ENCODE peak calls at places on chromosomes 12 and 14, in nine cellular contexts. One of them, this sample, is unnamed.
A peak's percentile ranks its signal among the peaks of the same experiment; 100 is the strongest.

GRCh38 chr14:20969336-20969735 is 14.0 kb downstream of the RNASE2 start:
- DNase-seq in H9: no peak
- DNase-seq in transverse colon: no peak
- DNase-seq in testis: no peak
- DNase-seq in fibroblast of lung: no peak
- DNase-seq in CD8-positive, alpha-beta memory T cell: no peak
- DNase-seq in PC-3: no peak
- DNase-seq in left ventricle myocardium inferior: no peak
- DNase-seq in spleen: no peak
- DNase-seq in this sample: no peak

GRCh38 chr12:68291396-68292036 is 38.1 kb upstream of the IL22 start:
- DNase-seq in transverse colon: no peak
- DNase-seq in testis: no peak
- DNase-seq in left ventricle myocardium inferior: no peak
- DNase-seq in fibroblast of lung: no peak
- DNase-seq in CD8-positive, alpha-beta memory T cell: no peak
- DNase-seq in spleen: no peak
- DNase-seq in PC-3: peak; percentile 28
- DNase-seq in H9: no peak
- DNase-seq in this sample: no peak

GRCh38 chr12:53754633-53755261 is 3.0 kb upstream of the CISTR start:
- DNase-seq in spleen: no peak
- DNase-seq in left ventricle myocardium inferior: no peak
- DNase-seq in H9: no peak
- DNase-seq in transverse colon: no peak
- DNase-seq in fibroblast of lung: peak; percentile 47
- DNase-seq in PC-3: peak; percentile 46
- DNase-seq in testis: no peak
- DNase-seq in CD8-positive, alpha-beta memory T cell: no peak
- DNase-seq in this sample: no peak

GRCh38 chr12:127485528-127485927 is 781.4 kb upstream of the TMEM132C start:
- DNase-seq in fibroblast of lung: peak; percentile 91
- DNase-seq in transverse colon: peak; percentile 13
- DNase-seq in CD8-positive, alpha-beta memory T cell: no peak
- DNase-seq in testis: no peak
- DNase-seq in left ventricle myocardium inferior: no peak
- DNase-seq in PC-3: peak; percentile 98
- DNase-seq in H9: no peak
- DNase-seq in spleen: no peak
- DNase-seq in this sample: peak; percentile 95

GRCh38 chr12:65362231-65362630 is 83.7 kb downstream of the MSRB3 start:
- DNase-seq in H9: no peak
- DNase-seq in testis: no peak
- DNase-seq in spleen: no peak
- DNase-seq in CD8-positive, alpha-beta memory T cell: no peak
- DNase-seq in fibroblast of lung: peak; percentile 33
- DNase-seq in transverse colon: no peak
- DNase-seq in PC-3: no peak
- DNase-seq in left ventricle myocardium inferior: no peak
- DNase-seq in this sample: no peak

GRCh38 chr12:34292736-34293625 is 270.7 kb downstream of the ALG10 start:
- DNase-seq in H9: no peak
- DNase-seq in CD8-positive, alpha-beta memory T cell: no peak
- DNase-seq in left ventricle myocardium inferior: peak; percentile 5
- DNase-seq in PC-3: peak; percentile 32
- DNase-seq in fibroblast of lung: no peak
- DNase-seq in transverse colon: peak; percentile 1
- DNase-seq in testis: no peak
- DNase-seq in spleen: peak; percentile 47
- DNase-seq in this sample: no peak

GRCh38 chr14:70093156-70093555 is 95.6 kb downstream of the SLC8A3 start:
- DNase-seq in transverse colon: no peak
- DNase-seq in H9: no peak
- DNase-seq in fibroblast of lung: no peak
- DNase-seq in PC-3: no peak
- DNase-seq in testis: no peak
- DNase-seq in spleen: no peak
- DNase-seq in CD8-positive, alpha-beta memory T cell: no peak
- DNase-seq in left ventricle myocardium inferior: no peak
- DNase-seq in this sample: no peak

GRCh38 chr14:69850086-69850735 is 29.0 kb upstream of the SMOC1 start:
- DNase-seq in testis: peak; percentile 23
- DNase-seq in transverse colon: no peak
- DNase-seq in spleen: no peak
- DNase-seq in fibroblast of lung: peak; percentile 8
- DNase-seq in H9: peak; percentile 50
- DNase-seq in PC-3: no peak
- DNase-seq in CD8-positive, alpha-beta memory T cell: no peak
- DNase-seq in left ventricle myocardium inferior: no peak
- DNase-seq in this sample: no peak

GRCh38 chr12:14408208-14408607 is 42.7 kb downstream of the ATF7IP start:
- DNase-seq in spleen: no peak
- DNase-seq in transverse colon: no peak
- DNase-seq in left ventricle myocardium inferior: no peak
- DNase-seq in H9: no peak
- DNase-seq in PC-3: peak; percentile 15
- DNase-seq in fibroblast of lung: peak; percentile 63
- DNase-seq in CD8-positive, alpha-beta memory T cell: no peak
- DNase-seq in testis: no peak
- DNase-seq in this sample: no peak

GRCh38 chr12:108825205-108825950 is 32.0 kb downstream of the SSH1 start:
- DNase-seq in testis: no peak
- DNase-seq in CD8-positive, alpha-beta memory T cell: no peak
- DNase-seq in H9: no peak
- DNase-seq in transverse colon: no peak
- DNase-seq in left ventricle myocardium inferior: no peak
- DNase-seq in fibroblast of lung: peak; percentile 79
- DNase-seq in PC-3: no peak
- DNase-seq in spleen: no peak
- DNase-seq in this sample: no peak

GRCh38 chr12:108827941-108828340 is 29.4 kb downstream of the SSH1 start:
- DNase-seq in H9: no peak
- DNase-seq in spleen: peak; percentile 65
- DNase-seq in CD8-positive, alpha-beta memory T cell: no peak
- DNase-seq in PC-3: no peak
- DNase-seq in left ventricle myocardium inferior: no peak
- DNase-seq in fibroblast of lung: peak; percentile 25
- DNase-seq in transverse colon: no peak
- DNase-seq in testis: no peak
- DNase-seq in this sample: no peak

GRCh38 chr12:108826115-108826806 is 31.1 kb downstream of the SSH1 start:
- DNase-seq in H9: no peak
- DNase-seq in PC-3: no peak
- DNase-seq in spleen: peak; percentile 82
- DNase-seq in CD8-positive, alpha-beta memory T cell: no peak
- DNase-seq in fibroblast of lung: peak; percentile 98
- DNase-seq in transverse colon: peak; percentile 32
- DNase-seq in testis: peak; percentile 78
- DNase-seq in left ventricle myocardium inferior: peak; percentile 57
- DNase-seq in this sample: peak; percentile 96

GRCh38 chr12:108828774-108829173 is 28.6 kb downstream of the SSH1 start:
- DNase-seq in CD8-positive, alpha-beta memory T cell: no peak
- DNase-seq in transverse colon: no peak
- DNase-seq in spleen: peak; percentile 9
- DNase-seq in H9: no peak
- DNase-seq in left ventricle myocardium inferior: peak; percentile 15
- DNase-seq in fibroblast of lung: peak; percentile 95
- DNase-seq in PC-3: no peak
- DNase-seq in testis: no peak
- DNase-seq in this sample: peak; percentile 94

DNA sequence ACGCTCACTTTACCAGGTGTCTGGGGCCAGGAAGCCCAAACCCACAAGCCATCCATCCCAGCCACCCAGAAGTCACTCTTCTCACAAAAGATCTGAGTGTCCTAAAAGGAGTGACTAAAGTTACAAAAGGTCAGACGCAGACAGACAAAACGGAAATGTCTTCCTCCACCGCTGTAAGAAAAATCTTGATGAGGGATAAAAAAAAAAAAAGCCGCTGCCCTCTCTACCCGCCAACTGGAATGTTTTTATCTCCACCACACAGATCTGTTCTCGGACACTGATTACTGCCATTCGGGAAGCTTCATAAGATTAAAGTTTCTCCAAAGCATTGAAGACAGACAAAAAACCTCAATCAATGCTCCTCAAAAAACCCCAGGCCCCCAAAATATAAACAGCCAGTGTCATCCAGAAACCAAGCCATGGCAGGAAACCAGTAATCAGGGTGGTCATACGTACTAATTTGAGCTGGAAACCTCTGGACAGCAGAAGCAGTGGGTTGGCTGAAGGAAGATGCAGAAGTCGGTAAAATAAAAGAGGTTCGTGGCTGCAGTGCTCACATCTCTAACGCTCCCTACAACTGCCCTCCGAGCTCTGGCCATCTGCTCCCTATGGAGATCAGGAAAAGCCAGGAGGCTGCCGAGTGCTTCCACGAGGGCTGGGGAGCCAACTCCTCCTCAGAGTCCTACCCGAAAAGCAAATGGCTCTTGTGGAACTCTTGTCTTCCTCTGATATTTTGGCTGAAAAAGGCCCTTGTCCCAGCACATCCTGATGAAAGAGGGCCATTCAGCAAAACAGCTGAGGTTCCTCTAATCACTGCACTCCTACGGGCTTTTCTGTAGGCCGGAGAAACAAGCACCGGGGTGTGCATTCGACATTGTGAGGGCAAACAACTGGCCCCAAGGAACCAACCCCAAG is 30.3 kb downstream of the SSH1 start:
- DNase-seq in transverse colon: no peak
- DNase-seq in testis: no peak
- DNase-seq in left ventricle myocardium inferior: peak; percentile 22
- DNase-seq in spleen: peak; percentile 55
- DNase-seq in CD8-positive, alpha-beta memory T cell: no peak
- DNase-seq in PC-3: no peak
- DNase-seq in fibroblast of lung: peak; percentile 79
- DNase-seq in H9: no peak
- DNase-seq in this sample: no peak
- H3K27ac ChIP-seq in transverse colon: peak overlapping the region; percentile 83
- H3K27ac ChIP-seq in testis: peak overlapping the region; percentile 88
- H3K27ac ChIP-seq in left ventricle myocardium inferior: peak overlapping the region; percentile 94
- H3K27ac ChIP-seq in spleen: peak overlapping the region; percentile 71
- H3K27ac ChIP-seq in CD8-positive, alpha-beta memory T cell: no peak overlapping the region
- H3K27ac ChIP-seq in PC-3: no peak overlapping the region
- H3K27ac ChIP-seq in fibroblast of lung: peak overlapping the region; percentile 95
- H3K27ac ChIP-seq in H9: no peak overlapping the region
- H3K27ac ChIP-seq in this sample: peak overlapping the region; percentile 100

DNA sequence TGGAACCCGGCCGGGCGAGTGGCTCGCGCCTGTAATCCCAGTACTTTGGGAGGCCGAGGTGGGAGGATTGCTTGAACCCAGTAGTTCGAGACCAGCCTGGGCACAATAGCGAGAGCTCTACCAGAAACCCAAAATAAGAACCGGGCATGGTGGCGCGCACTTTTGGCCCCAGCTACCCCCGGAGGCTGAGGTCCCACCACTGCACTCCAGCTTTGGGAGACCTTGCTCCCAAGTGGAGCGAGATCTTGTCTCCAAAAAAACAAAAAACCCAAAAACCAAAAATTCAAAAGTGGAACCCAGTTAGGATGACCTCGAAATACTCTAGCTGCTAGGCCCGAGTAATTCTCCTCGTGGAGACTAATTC is 769 bp upstream of the VTI1B start:
- DNase-seq in testis: no peak
- DNase-seq in PC-3: no peak
- DNase-seq in left ventricle myocardium inferior: no peak
- DNase-seq in spleen: no peak
- DNase-seq in H9: no peak
- DNase-seq in fibroblast of lung: no peak
- DNase-seq in transverse colon: no peak
- DNase-seq in CD8-positive, alpha-beta memory T cell: no peak
- DNase-seq in this sample: no peak
- H3K27ac ChIP-seq in testis: peak overlapping the region; percentile 97
- H3K27ac ChIP-seq in PC-3: peak overlapping the region; percentile 80
- H3K27ac ChIP-seq in left ventricle myocardium inferior: peak overlapping the region; percentile 100
- H3K27ac ChIP-seq in spleen: peak overlapping the region; percentile 100
- H3K27ac ChIP-seq in H9: no peak overlapping the region
- H3K27ac ChIP-seq in fibroblast of lung: peak overlapping the region; percentile 98
- H3K27ac ChIP-seq in transverse colon: peak overlapping the region; percentile 94
- H3K27ac ChIP-seq in CD8-positive, alpha-beta memory T cell: peak overlapping the region; percentile 93
- H3K27ac ChIP-seq in this sample: peak overlapping the region; percentile 97

DNA sequence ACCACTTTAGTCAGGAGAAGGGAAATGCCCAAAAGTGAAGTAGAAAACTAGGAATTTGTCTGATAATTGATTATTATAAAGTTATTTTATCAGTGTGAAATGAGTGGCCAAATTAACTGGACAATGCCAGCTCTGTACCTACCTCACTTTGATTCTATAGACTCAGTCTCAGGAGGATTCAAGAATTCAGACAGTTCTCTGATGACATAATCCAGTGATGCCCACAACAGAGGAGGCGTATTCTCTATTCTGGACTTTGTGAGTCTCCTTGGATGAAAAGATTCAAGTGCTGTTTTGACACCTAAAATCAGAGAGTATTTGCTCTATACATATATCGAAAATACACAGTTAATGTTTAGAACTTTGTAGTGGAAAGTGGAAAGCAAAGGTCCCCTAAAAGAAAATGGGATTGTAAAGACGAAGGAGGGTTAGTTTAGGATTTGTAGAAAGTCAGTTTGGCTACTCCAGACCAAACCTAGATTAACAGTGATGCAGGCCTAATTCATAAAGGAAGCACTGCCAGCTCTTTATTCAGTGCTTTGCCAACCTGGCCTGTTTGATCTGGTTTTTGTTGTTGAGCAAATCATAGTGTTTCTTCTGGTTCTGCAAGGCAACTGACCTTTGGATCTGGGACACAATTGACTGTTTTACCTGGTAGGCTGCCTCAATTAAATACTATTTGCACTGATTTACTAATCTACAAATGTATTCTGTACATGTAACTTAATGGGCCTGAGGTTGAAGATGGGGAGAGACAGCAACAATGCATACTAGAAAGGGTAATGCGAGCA is 67.4 kb downstream of the DAD1 start:
- DNase-seq in testis: no peak
- DNase-seq in CD8-positive, alpha-beta memory T cell: no peak
- DNase-seq in spleen: no peak
- DNase-seq in transverse colon: no peak
- DNase-seq in left ventricle myocardium inferior: no peak
- DNase-seq in H9: no peak
- DNase-seq in PC-3: no peak
- DNase-seq in fibroblast of lung: no peak
- DNase-seq in this sample: no peak
- H3K27ac ChIP-seq in testis: no peak overlapping the region
- H3K27ac ChIP-seq in CD8-positive, alpha-beta memory T cell: no peak overlapping the region
- H3K27ac ChIP-seq in spleen: peak overlapping the region; percentile 71
- H3K27ac ChIP-seq in transverse colon: peak overlapping the region; percentile 32
- H3K27ac ChIP-seq in left ventricle myocardium inferior: no peak overlapping the region
- H3K27ac ChIP-seq in H9: no peak overlapping the region
- H3K27ac ChIP-seq in PC-3: no peak overlapping the region
- H3K27ac ChIP-seq in fibroblast of lung: no peak overlapping the region
- H3K27ac ChIP-seq in this sample: no peak overlapping the region

GRCh38 chr12:92330654-92331053 is 185.0 kb upstream of the BTG1 start:
- DNase-seq in H9: no peak
- DNase-seq in fibroblast of lung: no peak
- DNase-seq in left ventricle myocardium inferior: no peak
- DNase-seq in PC-3: no peak
- DNase-seq in testis: no peak
- DNase-seq in spleen: no peak
- DNase-seq in transverse colon: no peak
- DNase-seq in CD8-positive, alpha-beta memory T cell: no peak
- DNase-seq in this sample: no peak
- H3K27ac ChIP-seq in H9: no peak overlapping the region
- H3K27ac ChIP-seq in fibroblast of lung: no peak overlapping the region
- H3K27ac ChIP-seq in left ventricle myocardium inferior: no peak overlapping the region
- H3K27ac ChIP-seq in PC-3: no peak overlapping the region
- H3K27ac ChIP-seq in testis: no peak overlapping the region
- H3K27ac ChIP-seq in spleen: no peak overlapping the region
- H3K27ac ChIP-seq in transverse colon: no peak overlapping the region
- H3K27ac ChIP-seq in CD8-positive, alpha-beta memory T cell: no peak overlapping the region
- H3K27ac ChIP-seq in this sample: no peak overlapping the region